ENCODE peak calls at places on chromosomes 11 and 22, in seven cellular contexts. P, H, D, R, G, S and Y are unnamed samples.

GRCh38 chr22:46213052-46213451 is 37.0 kb downstream of the CDPF1 start:
- DNase-seq in G (no peak), R (no peak), H (no peak), D (no peak), S (no peak), P (no peak), Y (no peak)

GRCh38 chr11:33801821-33802413 is 27.6 kb upstream of the FBXO3 start:
- DNase-seq in D (no peak), G (no peak), P (no peak), S (no peak), H (peak), R (no peak), Y (no peak)

GRCh38 chr11:13699041-13699440 is 30.6 kb downstream of the FAR1 start:
- DNase-seq in P (no peak), R (no peak), D (no peak), H (no peak), S (no peak), G (no peak), Y (no peak)

GRCh38 chr11:64344721-64345120 is 4.7 kb downstream of the CCDC88B start:
- DNase-seq in H (no peak), R (no peak), P (no peak), S (no peak), D (no peak), G (no peak), Y (no peak)

GRCh38 chr11:10925149-10925926 is 67.5 kb upstream of the ZBED5 start:
- DNase-seq in D (no peak), H (no peak), S (no peak), R (no peak), G (no peak), P (no peak), Y (peak)

GRCh38 chr22:30422481-30423295 is 2.9 kb upstream of the MTFP1 start:
- DNase-seq in R (peak), D (peak), G (no peak), P (peak), H (peak), S (peak), Y (no peak)

GRCh38 chr22:21650823-21651520 is 8.9 kb downstream of the SDF2L1 start:
- DNase-seq in D (no peak), S (peak), R (no peak), G (no peak), P (no peak), H (no peak), Y (peak)

GRCh38 chr11:84722583-84723108 is 904.5 kb downstream of the DLG2 start:
- DNase-seq in R (no peak), H (no peak), G (no peak), D (peak), P (no peak), S (no peak), Y (no peak)

GRCh38 chr11:59097113-59097708 is 9.8 kb upstream of the FAM111B start:
- DNase-seq in H (peak), S (no peak), G (peak), R (no peak), P (peak), D (no peak), Y (peak)

GRCh38 chr11:111737877-111738205 is 28.3 kb downstream of the PPP2R1B start:
- DNase-seq in R (no peak), P (no peak), G (no peak), S (no peak), H (no peak), D (no peak), Y (no peak)

GRCh38 chr11:11157201-11157600 is 195.8 kb downstream of the CSNK2A3 start:
- DNase-seq in G (no peak), P (peak), S (no peak), H (peak), R (no peak), D (peak), Y (peak)

GRCh38 chr11:18236664-18237356 is at the start of gene SAA4:
- DNase-seq in D (no peak), P (no peak), S (no peak), R (no peak), H (no peak), G (no peak), Y (no peak)

GRCh38 chr22:37781434-37782059 is 26.2 kb upstream of the GCAT start:
- DNase-seq in P (no peak), S (no peak), G (no peak), D (peak), R (no peak), H (no peak), Y (no peak)

GRCh38 chr11:35963911-35964310 is 20.0 kb downstream of the LDLRAD3 start:
- DNase-seq in P (no peak), R (no peak), S (no peak), H (no peak), G (no peak), D (no peak), Y (no peak)